ENCODE peak calls at places on chromosomes 4 and X, in eight cellular contexts. E is heart left ventricle, V is transverse colon, U is right lobe of liver, G is ovary, T is uterus, H is body of pancreas, Z is IMR-90. N is an unnamed sample.

GRCh38 chr4:157294575-157294974 is 74.0 kb downstream of the GRIA2 start:
- DNase-seq in E (no peak), V (no peak), U (no peak), G (no peak), T (no peak), H (no peak), Z (no peak), N (no peak)

GRCh38 chr4:88457307-88458090 is 580 bp downstream of the HERC5 start:
- DNase-seq in E (peak; percentile 50), V (peak; percentile 40), U (peak; percentile 58), G (peak; percentile 55), T (peak; percentile 40), H (peak; percentile 50), Z (no peak), N (peak; percentile 25)

GRCh38 chr4:147943159-147943638 is 211.3 kb downstream of the ARHGAP10 start:
- DNase-seq in E (no peak), V (no peak), U (no peak), G (no peak), T (no peak), H (no peak), Z (no peak), N (no peak)

GRCh38 chrX:110173192-110174175 is 144.4 kb downstream of the AMMECR1 start:
- DNase-seq in E (no peak), V (no peak), U (no peak), G (peak; percentile 60), T (no peak), H (peak; percentile 14), Z (peak; percentile 23), N (peak; percentile 49)

GRCh38 chrX:38375888-38376287 is 23.5 kb downstream of the OTC start:
- DNase-seq in E (no peak), V (no peak), U (no peak), G (no peak), T (no peak), H (peak; percentile 6), Z (no peak), N (no peak)

GRCh38 chr4:6991771-6992557 is 51.2 kb upstream of the TADA2B start:
- DNase-seq in E (no peak), V (no peak), U (peak; percentile 34), G (peak; percentile 37), T (peak; percentile 22), H (peak; percentile 71), Z (peak; percentile 94), N (peak; percentile 46)

GRCh38 chr4:20652226-20652836 is 47.9 kb upstream of the PACRGL start:
- DNase-seq in E (no peak), V (no peak), U (no peak), G (no peak), T (no peak), H (no peak), Z (no peak), N (no peak)

GRCh38 chr4:186932631-186933150 is 209.0 kb upstream of the FAT1 start:
- DNase-seq in E (no peak), V (no peak), U (no peak), G (no peak), T (no peak), H (no peak), Z (peak; percentile 74), N (no peak)

GRCh38 chr4:25376754-25377571 is at the start of gene ANAPC4:
- DNase-seq in E (peak; percentile 97), V (peak; percentile 99), U (peak; percentile 100), G (peak; percentile 95), T (peak; percentile 96), H (peak; percentile 96), Z (peak; percentile 82), N (peak; percentile 94)
- TF ChIP-seq POLR2A in E (peak; percentile 65), V (peak; percentile 76), U (peak; percentile 79), G (peak; percentile 45), T (no peak), H (peak; percentile 83), Z (no peak), N (peak; percentile 57)

GRCh38 chr4:153577053-153577452 is 107.0 kb upstream of the TLR2 start:
- DNase-seq in E (no peak), V (peak; percentile 26), U (no peak), G (no peak), T (no peak), H (no peak), Z (no peak), N (no peak)

GRCh38 chr4:153573221-153573620 is 107.1 kb downstream of the TMEM131L start:
- DNase-seq in E (peak; percentile 60), V (no peak), U (no peak), G (no peak), T (no peak), H (peak; percentile 47), Z (no peak), N (no peak)

GRCh38 chr4:153576443-153576774 is 107.7 kb upstream of the TLR2 start:
- DNase-seq in E (no peak), V (no peak), U (no peak), G (no peak), T (no peak), H (no peak), Z (no peak), N (no peak)

GRCh38 chr4:153572609-153573008 is 106.4 kb downstream of the TMEM131L start:
- DNase-seq in E (no peak), V (no peak), U (no peak), G (no peak), T (no peak), H (no peak), Z (no peak), N (no peak)

GRCh38 chr4:153573881-153574807 is 108.0 kb downstream of the TMEM131L start:
- DNase-seq in E (peak; percentile 64), V (peak; percentile 69), U (peak; percentile 62), G (peak; percentile 41), T (peak; percentile 69), H (peak; percentile 83), Z (peak; percentile 88), N (peak; percentile 58)
- H3K27ac ChIP-seq in E (peak overlapping the region; percentile 79), V (no peak overlapping the region), U (peak overlapping the region; percentile 24), G (no peak overlapping the region), T (no peak overlapping the region), H (peak overlapping the region; percentile 49), Z (no peak overlapping the region), N (no peak overlapping the region)

GRCh38 chr4:314296-314903 is 9.1 kb upstream of the ZNF732 start:
- DNase-seq in E (no peak), V (no peak), U (no peak), G (no peak), T (no peak), H (no peak), Z (no peak), N (no peak)
- H3K9me3 ChIP-seq in E (peaks cover 3% of the 10 kb centered on the region), V (peaks cover 5% of the 10 kb centered on the region), U (no peaks in the 10 kb centered on the region), G (no peaks in the 10 kb centered on the region), T (no peaks in the 10 kb centered on the region), H (no peaks in the 10 kb centered on the region), Z (peaks cover 26% of the 10 kb centered on the region), N (no peaks in the 10 kb centered on the region)

GRCh38 chrX:11363069-11363594 is 69.9 kb downstream of the AMELX start:
- DNase-seq in E (no peak), V (no peak), U (no peak), G (no peak), T (no peak), H (peak; percentile 18), Z (no peak), N (no peak)
- TF ChIP-seq POLR2A in E (no peak), V (no peak), U (no peak), G (no peak), T (no peak), H (no peak), Z (no peak), N (no peak)

GRCh38 chrX:153598541-153599191 is at the start of gene CCNQ:
- DNase-seq in E (no peak), V (peak; percentile 36), U (peak; percentile 38), G (peak; percentile 24), T (no peak), H (peak; percentile 15), Z (peak; percentile 10), N (no peak)
- H3K27ac ChIP-seq in E (peak within 1 kb of the TSS; percentile 82), V (peak within 1 kb of the TSS; percentile 82), U (no peak within 1 kb of the TSS), G (no peak within 1 kb of the TSS), T (peak within 1 kb of the TSS; percentile 80), H (peak within 1 kb of the TSS; percentile 79), Z (peak within 1 kb of the TSS; percentile 80), N (peak within 1 kb of the TSS; percentile 65)

DNA sequence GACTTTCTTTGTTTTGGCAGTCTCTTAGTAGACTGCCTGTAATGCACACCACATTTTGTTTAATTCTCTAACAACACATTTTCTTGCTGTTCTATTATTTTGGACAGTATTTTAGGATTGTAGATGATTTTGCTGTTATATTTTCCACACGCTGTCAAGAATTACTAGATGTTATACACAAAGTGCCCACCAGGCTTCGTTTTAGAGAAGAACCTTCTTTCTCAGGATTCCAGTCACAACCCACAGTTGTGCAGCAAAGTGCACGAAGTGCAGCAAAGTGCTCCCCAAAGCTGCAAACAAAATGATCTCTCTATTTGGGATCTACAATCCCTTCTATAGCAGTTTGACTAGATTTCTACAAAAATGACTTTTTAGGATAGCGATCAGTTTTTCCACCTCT is 2.4 kb downstream of the ZNF141 start:
- DNase-seq in E (no peak), V (no peak), U (no peak), G (no peak), T (no peak), H (no peak), Z (no peak), N (no peak)
- H3K9me3 ChIP-seq in E (peaks cover 27% of the 10 kb centered on the region), V (peaks cover 46% of the 10 kb centered on the region), U (no peaks in the 10 kb centered on the region), G (peaks cover 14% of the 10 kb centered on the region), T (no peaks in the 10 kb centered on the region), H (no peaks in the 10 kb centered on the region), Z (peaks cover 22% of the 10 kb centered on the region), N (no peaks in the 10 kb centered on the region)

DNA sequence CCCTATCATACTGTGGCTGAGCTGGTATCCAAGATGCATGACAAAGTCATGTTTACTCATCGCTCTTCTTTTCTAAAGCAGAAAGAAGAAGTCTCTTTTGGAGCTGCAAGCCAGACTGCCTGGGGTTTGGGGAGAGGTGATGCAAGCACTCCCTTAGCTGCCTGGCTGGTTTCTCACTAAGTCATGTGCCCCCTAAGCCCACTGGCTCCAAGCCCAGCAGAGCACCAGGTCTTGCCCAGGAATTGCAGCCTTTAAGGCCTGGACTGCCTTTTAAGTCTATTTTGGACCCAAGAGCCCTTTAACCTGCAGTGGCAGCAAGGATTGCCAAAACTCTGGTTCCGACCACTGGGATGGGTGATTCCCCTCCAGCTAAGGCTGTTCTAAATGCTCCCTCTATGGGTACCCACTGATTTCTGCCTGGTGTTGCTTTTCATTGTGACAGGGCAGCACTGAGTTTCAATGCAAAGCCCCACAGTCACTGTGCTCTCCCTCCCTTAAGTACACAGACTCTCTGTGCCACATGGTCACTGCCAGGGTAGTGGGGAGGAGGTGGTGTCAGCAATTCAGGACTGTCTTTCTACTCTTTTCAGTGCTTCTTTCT is 548.6 kb downstream of the TLL1 start:
- DNase-seq in E (no peak), V (no peak), U (no peak), G (no peak), T (no peak), H (no peak), Z (peak; percentile 2), N (no peak)
- TF ChIP-seq POLR2A in E (no peak), V (no peak), U (no peak), G (no peak), T (no peak), H (no peak), Z (no peak), N (no peak)

GRCh38 chr4:1024882-1025552 is 13.6 kb downstream of the FGFRL1 start:
- DNase-seq in E (no peak), V (no peak), U (no peak), G (no peak), T (no peak), H (no peak), Z (no peak), N (no peak)
- H3K27ac ChIP-seq in E (no peak overlapping the region), V (no peak overlapping the region), U (no peak overlapping the region), G (no peak overlapping the region), T (no peak overlapping the region), H (no peak overlapping the region), Z (no peak overlapping the region), N (no peak overlapping the region)